ENCODE peak calls at places on chromosomes 3 and 15, in seven cellular contexts. One of them, this sample, is unnamed.

GRCh38 chr3:184320099-184320445 is 5.7 kb downstream of the EIF4G1 start:
- DNase-seq in MM.1S: no peak
- DNase-seq in IMR-90: peak
- DNase-seq in transverse colon: peak
- DNase-seq in PC-9: peak
- DNase-seq in epithelial cell of esophagus: peak
- DNase-seq in fibroblast of mammary gland: peak
- DNase-seq in this sample: peak

GRCh38 chr3:107939621-107940236 is 151.1 kb downstream of the CD47 start:
- DNase-seq in MM.1S: no peak
- DNase-seq in IMR-90: no peak
- DNase-seq in transverse colon: no peak
- DNase-seq in PC-9: no peak
- DNase-seq in epithelial cell of esophagus: no peak
- DNase-seq in fibroblast of mammary gland: no peak
- DNase-seq in this sample: no peak

GRCh38 chr3:77815467-77815866 is 775.6 kb downstream of the ROBO2 start:
- DNase-seq in MM.1S: peak
- DNase-seq in IMR-90: no peak
- DNase-seq in transverse colon: no peak
- DNase-seq in PC-9: no peak
- DNase-seq in epithelial cell of esophagus: peak
- DNase-seq in fibroblast of mammary gland: no peak
- DNase-seq in this sample: no peak

GRCh38 chr3:185317674-185318073 is 45.3 kb upstream of the MAP3K13 start:
- DNase-seq in MM.1S: peak
- DNase-seq in IMR-90: no peak
- DNase-seq in transverse colon: no peak
- DNase-seq in PC-9: peak
- DNase-seq in epithelial cell of esophagus: peak
- DNase-seq in fibroblast of mammary gland: no peak
- DNase-seq in this sample: peak

GRCh38 chr3:37935290-37935668 is 55.3 kb upstream of the VILL start:
- DNase-seq in MM.1S: no peak
- DNase-seq in IMR-90: peak
- DNase-seq in transverse colon: no peak
- DNase-seq in PC-9: no peak
- DNase-seq in epithelial cell of esophagus: no peak
- DNase-seq in fibroblast of mammary gland: peak
- DNase-seq in this sample: peak

GRCh38 chr15:89837830-89838178 is 23.2 kb upstream of the ANPEP start:
- DNase-seq in MM.1S: no peak
- DNase-seq in IMR-90: no peak
- DNase-seq in transverse colon: no peak
- DNase-seq in PC-9: no peak
- DNase-seq in epithelial cell of esophagus: no peak
- DNase-seq in fibroblast of mammary gland: no peak
- DNase-seq in this sample: no peak

GRCh38 chr3:73805435-73805834 is 180.7 kb upstream of the PDZRN3 start:
- DNase-seq in MM.1S: no peak
- DNase-seq in IMR-90: no peak
- DNase-seq in transverse colon: peak
- DNase-seq in PC-9: no peak
- DNase-seq in epithelial cell of esophagus: no peak
- DNase-seq in fibroblast of mammary gland: peak
- DNase-seq in this sample: peak

GRCh38 chr3:56269755-56270154 is 198.5 kb downstream of the ERC2 start:
- DNase-seq in MM.1S: no peak
- DNase-seq in IMR-90: no peak
- DNase-seq in transverse colon: no peak
- DNase-seq in PC-9: no peak
- DNase-seq in epithelial cell of esophagus: no peak
- DNase-seq in fibroblast of mammary gland: no peak
- DNase-seq in this sample: peak

GRCh38 chr15:98649996-98650870 is 1.9 kb downstream of the IGF1R start:
- DNase-seq in MM.1S: no peak
- DNase-seq in IMR-90: peak
- DNase-seq in transverse colon: peak
- DNase-seq in PC-9: no peak
- DNase-seq in epithelial cell of esophagus: no peak
- DNase-seq in fibroblast of mammary gland: peak
- DNase-seq in this sample: peak

GRCh38 chr3:141114816-141115458 is 63.8 kb downstream of the SPSB4 start:
- DNase-seq in MM.1S: no peak
- DNase-seq in IMR-90: no peak
- DNase-seq in transverse colon: no peak
- DNase-seq in PC-9: no peak
- DNase-seq in epithelial cell of esophagus: no peak
- DNase-seq in fibroblast of mammary gland: no peak
- DNase-seq in this sample: no peak

GRCh38 chr3:120072867-120073525 is 21.3 kb downstream of the GSK3B start:
- DNase-seq in MM.1S: peak
- DNase-seq in IMR-90: no peak
- DNase-seq in transverse colon: peak
- DNase-seq in PC-9: no peak
- DNase-seq in epithelial cell of esophagus: peak
- DNase-seq in fibroblast of mammary gland: no peak
- DNase-seq in this sample: no peak

GRCh38 chr15:88648357-88649214 is 9.8 kb downstream of the ISG20 start:
- DNase-seq in MM.1S: no peak
- DNase-seq in IMR-90: peak
- DNase-seq in transverse colon: peak
- DNase-seq in PC-9: peak
- DNase-seq in epithelial cell of esophagus: no peak
- DNase-seq in fibroblast of mammary gland: peak
- DNase-seq in this sample: no peak

GRCh38 chr3:142577701-142578308 is 728 bp downstream of the ATR start:
- DNase-seq in MM.1S: no peak
- DNase-seq in IMR-90: peak
- DNase-seq in transverse colon: no peak
- DNase-seq in PC-9: no peak
- DNase-seq in epithelial cell of esophagus: peak
- DNase-seq in fibroblast of mammary gland: peak
- DNase-seq in this sample: no peak

GRCh38 chr3:145170101-145170500 is 990.9 kb downstream of the PLOD2 start:
- DNase-seq in MM.1S: no peak
- DNase-seq in IMR-90: no peak
- DNase-seq in transverse colon: no peak
- DNase-seq in PC-9: no peak
- DNase-seq in epithelial cell of esophagus: no peak
- DNase-seq in fibroblast of mammary gland: no peak
- DNase-seq in this sample: no peak

GRCh38 chr15:62071711-62072308 is 5.0 kb downstream of the C2CD4A start:
- DNase-seq in MM.1S: peak
- DNase-seq in IMR-90: peak
- DNase-seq in transverse colon: no peak
- DNase-seq in PC-9: no peak
- DNase-seq in epithelial cell of esophagus: peak
- DNase-seq in fibroblast of mammary gland: peak
- DNase-seq in this sample: peak

GRCh38 chr15:56734013-56734625 is 810 bp upstream of the ZNF280D start:
- DNase-seq in MM.1S: no peak
- DNase-seq in IMR-90: no peak
- DNase-seq in transverse colon: no peak
- DNase-seq in PC-9: peak
- DNase-seq in epithelial cell of esophagus: peak
- DNase-seq in fibroblast of mammary gland: no peak
- DNase-seq in this sample: no peak
- H3K4me3 ChIP-seq in MM.1S: no peak
- H3K4me3 ChIP-seq in IMR-90: no peak
- H3K4me3 ChIP-seq in transverse colon: peak
- H3K4me3 ChIP-seq in PC-9: peak
- H3K4me3 ChIP-seq in epithelial cell of esophagus: peak
- H3K4me3 ChIP-seq in fibroblast of mammary gland: no peak
- H3K4me3 ChIP-seq in this sample: no peak

GRCh38 chr15:25056484-25057429 is 102.0 kb downstream of the SNRPN start:
- DNase-seq in MM.1S: no peak
- DNase-seq in IMR-90: no peak
- DNase-seq in transverse colon: no peak
- DNase-seq in PC-9: no peak
- DNase-seq in epithelial cell of esophagus: no peak
- DNase-seq in fibroblast of mammary gland: no peak
- DNase-seq in this sample: no peak
- TF ChIP-seq CTCF in MM.1S: no peak
- TF ChIP-seq CTCF in IMR-90: no peak
- TF ChIP-seq CTCF in transverse colon: no peak
- TF ChIP-seq CTCF in PC-9: no peak
- TF ChIP-seq CTCF in epithelial cell of esophagus: peak
- TF ChIP-seq CTCF in fibroblast of mammary gland: no peak
- TF ChIP-seq CTCF in this sample: no peak

GRCh38 chr3:112974178-112974517 is 755 bp downstream of the CD200R1 start:
- DNase-seq in MM.1S: no peak
- DNase-seq in IMR-90: no peak
- DNase-seq in transverse colon: no peak
- DNase-seq in PC-9: no peak
- DNase-seq in epithelial cell of esophagus: no peak
- DNase-seq in fibroblast of mammary gland: no peak
- DNase-seq in this sample: no peak
- H3K4me3 ChIP-seq in MM.1S: peak
- H3K4me3 ChIP-seq in IMR-90: no peak
- H3K4me3 ChIP-seq in transverse colon: no peak
- H3K4me3 ChIP-seq in PC-9: no peak
- H3K4me3 ChIP-seq in epithelial cell of esophagus: no peak
- H3K4me3 ChIP-seq in fibroblast of mammary gland: no peak
- H3K4me3 ChIP-seq in this sample: no peak

GRCh38 chr3:133573054-133573628 is 345 bp upstream of the CDV3 start:
- DNase-seq in MM.1S: peak
- DNase-seq in IMR-90: peak
- DNase-seq in transverse colon: peak
- DNase-seq in PC-9: peak
- DNase-seq in epithelial cell of esophagus: peak
- DNase-seq in fibroblast of mammary gland: peak
- DNase-seq in this sample: peak
- TF ChIP-seq CTCF in MM.1S: no peak
- TF ChIP-seq CTCF in IMR-90: peak
- TF ChIP-seq CTCF in transverse colon: peak
- TF ChIP-seq CTCF in PC-9: no peak
- TF ChIP-seq CTCF in epithelial cell of esophagus: peak
- TF ChIP-seq CTCF in fibroblast of mammary gland: no peak
- TF ChIP-seq CTCF in this sample: peak